ENCODE peak calls at places on chromosomes 7 and 10, in eight cellular contexts. D, L, H, T, A, B, N and V are unnamed samples.

GRCh38 chr10:107163904-107164861 is at the start of gene SORCS1:
- DNase-seq in L (peak), D (no peak), B (no peak), H (peak), N (no peak), A (peak), T (no peak), V (no peak)

GRCh38 chr10:15624405-15625191 is 95.1 kb downstream of the ITGA8 start:
- DNase-seq in T (no peak), A (peak), D (no peak), N (no peak), B (no peak), H (no peak), L (no peak), V (no peak)

GRCh38 chr10:79050896-79051555 is 17.7 kb upstream of the ZMIZ1 start:
- DNase-seq in L (peak), T (no peak), H (no peak), N (peak), D (no peak), A (no peak), B (no peak), V (no peak)

GRCh38 chr10:44864042-44864436 is 47.1 kb upstream of the TMEM72 start:
- DNase-seq in L (no peak), B (no peak), H (peak), D (peak), N (peak), T (no peak), A (peak), V (no peak)

GRCh38 chr7:17289074-17289665 is 9.3 kb upstream of the AHR start:
- DNase-seq in L (no peak), D (no peak), B (no peak), A (peak), H (no peak), N (no peak), T (no peak), V (no peak)

GRCh38 chr10:62047960-62048383 is 146.5 kb downstream of the ARID5B start:
- DNase-seq in H (no peak), A (peak), B (no peak), D (peak), T (no peak), N (no peak), L (peak), V (no peak)

GRCh38 chr7:147981072-147981813 is 609.3 kb upstream of the C7orf33 start:
- DNase-seq in A (no peak), H (no peak), L (no peak), N (no peak), D (no peak), T (peak), B (no peak), V (no peak)

GRCh38 chr7:140196361-140197217 is 19.8 kb upstream of the KDM7A start:
- DNase-seq in B (no peak), N (no peak), H (no peak), T (no peak), A (peak), L (peak), D (no peak), V (no peak)

GRCh38 chr10:47095211-47095610 is 184.0 kb downstream of the PTPN20 start:
- DNase-seq in D (no peak), H (no peak), T (no peak), A (no peak), N (no peak), L (no peak), B (no peak), V (no peak)

GRCh38 chr10:73906524-73907447 is 4.1 kb upstream of the PLAU start:
- DNase-seq in A (peak), T (peak), N (peak), L (peak), D (peak), B (no peak), H (peak), V (no peak)

GRCh38 chr10:19250542-19250941 is 201.9 kb downstream of the MALRD1 start:
- DNase-seq in B (no peak), N (no peak), D (no peak), H (no peak), A (peak), T (no peak), L (no peak), V (no peak)

GRCh38 chr10:50421026-50421719 is 169.9 kb upstream of the ASAH2 start:
- DNase-seq in A (peak), B (peak), N (peak), D (peak), H (peak), L (no peak), T (no peak), V (peak)

GRCh38 chr10:24957624-24958435 is 5.4 kb upstream of the PRTFDC1 start:
- DNase-seq in N (no peak), A (peak), T (peak), D (peak), L (no peak), H (no peak), B (no peak), V (no peak)

GRCh38 chr7:65798111-65799075 is 74.5 kb upstream of the VKORC1L1 start:
- DNase-seq in T (no peak), D (peak), B (no peak), A (peak), H (no peak), N (no peak), L (no peak), V (peak)

GRCh38 chr7:12692035-12692434 is 4.6 kb downstream of the ARL4A start:
- DNase-seq in A (no peak), H (no peak), N (no peak), T (no peak), D (no peak), L (no peak), B (no peak), V (no peak)

GRCh38 chr10:132342553-132342952 is 10.6 kb downstream of the LRRC27 start:
- DNase-seq in D (no peak), H (no peak), B (no peak), N (no peak), T (no peak), L (no peak), A (no peak), V (no peak)

GRCh38 chr10:113038183-113038582 is 88.1 kb downstream of the TCF7L2 start:
- DNase-seq in T (no peak), D (no peak), L (peak), N (no peak), A (no peak), B (no peak), H (no peak), V (no peak)

GRCh38 chr10:131200856-131201470 is 110.6 kb downstream of the TCERG1L start:
- DNase-seq in T (no peak), L (peak), B (no peak), N (peak), D (no peak), H (no peak), A (no peak), V (no peak)

GRCh38 chr10:26468291-26468690 is 30.1 kb downstream of the APBB1IP start:
- DNase-seq in T (no peak), L (no peak), N (no peak), B (no peak), D (no peak), A (peak), H (no peak), V (no peak)

GRCh38 chr7:23067271-23067670 is 38.3 kb upstream of the KLHL7 start:
- DNase-seq in B (no peak), L (no peak), H (no peak), T (no peak), N (no peak), D (no peak), A (peak), V (no peak)

GRCh38 chr10:9681655-9682054 is 1336.0 kb upstream of the CELF2 start:
- DNase-seq in T (no peak), A (no peak), N (no peak), B (peak), L (no peak), D (no peak), H (peak), V (no peak)

GRCh38 chr10:121158988-121159579 is 307.9 kb downstream of the WDR11 start:
- DNase-seq in D (peak), B (no peak), A (peak), T (no peak), N (no peak), H (no peak), L (no peak), V (no peak)

GRCh38 chr7:127819975-127820778 is 168.2 kb downstream of the SND1 start:
- DNase-seq in H (peak), A (peak), L (no peak), B (no peak), T (no peak), N (no peak), D (peak), V (no peak)

GRCh38 chr10:77114181-77114821 is 523.3 kb downstream of the KCNMA1 start:
- DNase-seq in L (no peak), D (no peak), B (no peak), N (no peak), A (no peak), H (peak), T (peak), V (no peak)

GRCh38 chr10:18043148-18043547 is 91.4 kb downstream of the SLC39A12 start:
- DNase-seq in D (no peak), B (no peak), H (no peak), A (peak), N (no peak), T (no peak), L (no peak), V (no peak)

GRCh38 chr10:2665772-2666171 is 401.6 kb upstream of the PFKP start:
- DNase-seq in L (no peak), H (no peak), A (no peak), N (no peak), B (no peak), D (no peak), T (no peak), V (no peak)

GRCh38 chr7:22799633-22800032 is 23.0 kb downstream of the TOMM7 start:
- DNase-seq in N (no peak), H (no peak), B (no peak), T (no peak), L (no peak), A (no peak), D (no peak), V (no peak)

GRCh38 chr10:30059209-30060107 is at the start of gene JCAD:
- DNase-seq in H (peak), L (peak), T (no peak), B (no peak), N (peak), A (no peak), D (peak), V (no peak)

GRCh38 chr10:133087679-133088523 is at the start of gene ADGRA1:
- DNase-seq in T (no peak), D (no peak), A (no peak), L (no peak), H (peak), B (no peak), N (no peak), V (no peak)

GRCh38 chr10:100730739-100731602 is 14.4 kb upstream of the PAX2 start:
- DNase-seq in B (peak), L (no peak), D (no peak), A (peak), T (no peak), N (peak), H (peak), V (peak)

GRCh38 chr10:103982639-103983038 is 15.7 kb downstream of the SLK start:
- DNase-seq in H (peak), N (peak), T (no peak), D (no peak), B (no peak), L (no peak), A (no peak), V (no peak)

GRCh38 chr7:137458399-137458798 is 114.9 kb upstream of the PTN start:
- DNase-seq in B (no peak), D (peak), H (no peak), L (no peak), N (no peak), T (no peak), A (no peak), V (no peak)

DNA sequence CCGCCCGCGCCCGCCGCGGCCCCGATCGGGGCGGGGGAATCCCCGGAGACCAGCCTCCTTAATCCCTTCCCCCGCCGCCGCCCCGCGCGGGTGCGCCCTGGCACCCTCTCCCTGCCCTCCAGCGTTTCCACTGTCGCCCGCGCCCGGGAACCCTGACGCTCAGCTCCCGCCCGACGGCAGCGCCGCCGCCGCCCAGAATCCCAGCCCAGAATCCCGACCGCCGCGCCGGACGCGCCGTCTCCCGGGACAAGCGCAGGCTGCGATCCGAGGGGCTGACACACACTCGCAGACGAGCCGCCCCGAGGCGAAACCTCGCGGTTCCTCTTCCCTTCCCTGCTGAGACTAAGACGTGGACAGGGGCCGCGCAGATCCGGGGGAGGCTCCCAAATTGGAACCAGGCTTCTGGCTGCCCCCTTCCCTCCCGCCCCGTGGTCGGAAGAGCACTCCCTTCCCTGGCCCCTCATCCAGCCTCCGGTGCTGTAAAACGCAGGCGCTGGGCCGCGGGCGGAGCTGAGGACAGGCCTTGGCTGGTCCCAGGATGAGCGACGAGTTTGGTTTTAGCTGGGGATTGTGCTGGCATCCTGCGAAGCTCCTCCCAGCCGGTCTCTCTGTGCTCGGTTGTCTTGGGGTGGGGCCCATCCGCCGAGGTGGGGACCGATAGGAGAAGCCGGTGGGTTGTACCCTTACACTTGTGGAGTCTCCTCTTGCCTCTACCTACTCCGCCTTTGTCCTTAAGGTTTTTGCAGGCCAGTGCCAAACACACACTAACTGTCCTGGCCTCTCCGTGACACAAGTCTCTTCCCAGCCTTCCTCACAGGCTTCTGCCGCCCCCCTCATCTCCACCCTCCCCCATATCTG is 1.1 kb downstream of the MARVELD1 start:
- DNase-seq in N (peak), L (peak), T (peak), A (peak), H (peak), D (peak), B (no peak), V (no peak)
- H3K4me3 ChIP-seq in N (peak), L (peak), T (peak), A (peak), H (peak), D (peak), B (peak), V (peak)

GRCh38 chr10:129955591-129956284 is 8.3 kb downstream of the EBF3 start:
- DNase-seq in L (no peak), N (no peak), T (no peak), D (no peak), A (no peak), B (no peak), H (no peak), V (no peak)
- TF ChIP-seq CTCF in L (no peak), N (no peak), T (no peak), D (no peak), A (no peak), B (no peak), H (no peak), V (no peak)

GRCh38 chr7:135743907-135744789 is 4.5 kb downstream of the FAM180A start:
- DNase-seq in A (peak), T (no peak), B (no peak), N (no peak), L (no peak), D (no peak), H (no peak), V (no peak)
- H3K4me3 ChIP-seq in A (peak), T (no peak), B (no peak), N (no peak), L (no peak), D (no peak), H (no peak), V (no peak)

DNA sequence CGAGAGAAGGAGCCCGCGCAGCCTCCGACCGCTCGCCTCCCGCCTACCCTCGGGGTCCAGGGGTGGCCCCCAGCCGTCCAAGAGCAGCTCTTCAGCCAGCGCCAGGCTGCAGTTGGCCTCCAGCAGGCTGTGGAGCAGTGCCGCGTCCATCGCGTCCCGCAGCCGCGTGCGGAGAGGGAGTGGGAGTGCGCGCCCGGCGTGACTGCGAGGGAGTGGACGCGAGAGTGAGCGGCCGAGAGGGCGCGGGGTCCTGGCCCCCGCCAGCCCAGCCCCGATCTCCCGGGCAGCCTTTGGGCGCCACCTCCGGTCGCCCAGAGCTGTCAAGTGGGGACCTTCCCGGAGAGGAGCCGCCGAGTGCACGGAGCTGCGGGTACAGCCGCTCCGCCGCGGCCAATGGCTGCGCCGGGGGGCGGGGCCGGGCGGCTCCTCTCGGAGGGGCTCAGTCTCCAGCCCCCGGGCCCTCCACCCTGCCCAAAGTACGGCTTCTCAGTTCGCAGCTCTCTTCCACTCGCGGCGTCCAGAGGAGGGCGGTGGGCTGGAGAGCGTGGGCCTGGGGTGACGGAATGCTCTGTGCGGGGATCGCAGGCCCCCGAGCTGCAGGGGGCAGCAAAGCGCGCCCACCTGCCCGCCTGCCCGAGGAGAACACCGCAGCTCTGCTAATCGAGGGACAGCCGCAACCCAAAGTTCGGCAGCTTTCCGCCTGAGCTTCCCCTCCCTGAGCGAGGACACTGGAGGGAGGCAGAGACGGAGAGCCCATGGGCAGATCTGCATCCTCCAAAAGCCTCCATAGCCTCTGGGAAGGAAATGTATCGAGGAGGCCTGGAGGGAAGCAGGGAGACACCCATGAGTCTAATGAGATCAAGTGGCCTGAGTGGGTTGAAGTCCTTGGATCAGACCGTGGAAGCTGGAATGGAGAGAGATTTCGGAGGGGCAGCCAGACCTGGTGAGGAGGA is at the start of gene CRHR2:
- DNase-seq in T (no peak), A (no peak), D (no peak), L (no peak), N (no peak), H (peak), B (no peak), V (no peak)
- TF ChIP-seq CTCF in T (peak), A (peak), D (no peak), L (no peak), N (no peak), H (peak), B (no peak), V (peak)

GRCh38 chr7:129264534-129264933 is 39.7 kb downstream of the AHCYL2 start:
- DNase-seq in L (no peak), H (peak), D (no peak), A (no peak), T (no peak), N (no peak), B (no peak), V (no peak)

GRCh38 chr7:129263168-129263567 is 38.3 kb downstream of the AHCYL2 start:
- DNase-seq in D (no peak), H (no peak), L (no peak), N (no peak), A (no peak), B (no peak), T (no peak), V (no peak)

GRCh38 chr7:129266181-129266580 is 41.4 kb downstream of the AHCYL2 start:
- DNase-seq in N (no peak), T (no peak), D (peak), B (no peak), L (no peak), H (no peak), A (no peak), V (no peak)

GRCh38 chr7:129262333-129262732 is 37.5 kb downstream of the AHCYL2 start:
- DNase-seq in B (peak), T (no peak), H (no peak), D (no peak), A (peak), L (no peak), N (no peak), V (no peak)

GRCh38 chr7:129265328-129265727 is 40.5 kb downstream of the AHCYL2 start:
- DNase-seq in L (no peak), D (no peak), N (no peak), B (no peak), A (no peak), H (no peak), T (no peak), V (no peak)
- H3K4me3 ChIP-seq in L (no peak), D (no peak), N (no peak), B (no peak), A (no peak), H (no peak), T (no peak), V (no peak)

GRCh38 chr7:21330462-21331178 is 97.3 kb upstream of the SP4 start:
- DNase-seq in H (peak), L (no peak), N (no peak), A (no peak), B (no peak), T (no peak), D (no peak), V (no peak)

GRCh38 chr7:21326916-21327315 is 101.0 kb upstream of the SP4 start:
- DNase-seq in T (no peak), D (no peak), B (no peak), A (no peak), N (no peak), L (no peak), H (no peak), V (no peak)

DNA sequence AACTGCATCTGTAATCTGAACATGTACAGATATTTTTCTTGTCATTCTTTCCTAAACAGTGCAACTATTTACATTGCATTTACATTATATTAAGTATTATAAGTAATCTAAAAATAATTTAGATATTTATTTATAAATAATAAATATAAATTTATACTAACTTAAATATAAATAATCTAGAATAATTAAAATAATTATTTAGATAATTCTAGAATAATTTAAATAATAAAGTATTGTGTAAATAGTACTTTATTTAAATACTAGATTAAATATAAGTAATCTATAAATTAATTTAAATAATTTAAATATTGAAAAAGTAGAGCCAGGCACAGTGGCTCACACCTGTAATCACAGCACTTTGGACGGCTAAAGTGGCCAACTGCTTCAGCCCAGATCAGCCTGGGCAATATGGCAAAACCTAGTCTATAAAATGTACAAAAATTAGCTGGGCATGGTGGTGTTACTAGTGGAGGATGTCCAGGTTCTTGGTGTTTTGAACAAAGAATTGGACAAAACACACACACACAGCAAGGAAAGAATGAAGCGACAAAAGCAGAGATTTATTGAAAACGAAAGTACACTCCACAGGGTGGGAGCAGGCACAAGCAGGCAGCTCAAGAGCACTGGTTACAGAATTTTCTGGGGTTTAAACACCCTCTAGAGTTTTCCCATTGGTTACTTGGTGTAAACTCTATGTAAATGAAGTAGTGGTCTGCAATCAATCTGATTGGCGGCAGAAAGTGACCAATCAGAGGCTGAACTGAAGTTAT is 100.3 kb upstream of the SP4 start:
- DNase-seq in D (no peak), H (no peak), A (no peak), T (no peak), B (no peak), N (no peak), L (no peak), V (no peak)
- TF ChIP-seq CTCF in D (no peak), H (no peak), A (no peak), T (no peak), B (no peak), N (no peak), L (no peak), V (no peak)